ENCODE peak calls at places on chromosome 19, in ten cellular contexts. O is GM19239; J is uterus; I is activated CD4-positive, CD25-positive, alpha-beta regulatory T cell; G is NCI-H774; S is NCI-H1694; Y is stomach; K is nephron progenitor cell; W is stimulated activated naive CD8-positive, alpha-beta T cell treated with anti-CD3 and anti-CD28 coated beads, Interleukin-15, amount 100 ng/mL, for 72 hours; H is activated CD4-positive, alpha-beta T cell treated with anti-CD3 and anti-CD28 coated beads for 24 hours. C is an unnamed sample.
A peak's percentile ranks its signal among the peaks of the same experiment; 100 is the strongest.

GRCh38 chr19:38532939-38533338 is 84.8 kb downstream of the MAP4K1 start:
- DNase-seq in K (no peak), W (no peak), Y (no peak), H (no peak), J (no peak), O (no peak), I (no peak), S (no peak), G (no peak), C (no peak)

GRCh38 chr19:15227261-15227660 is 5.0 kb downstream of the EPHX3 start:
- DNase-seq in W (no peak), J (no peak), I (no peak), G (no peak), Y (no peak), H (no peak), K (no peak), O (no peak), S (no peak), C (no peak)

GRCh38 chr19:38519168-38519567 is 85.7 kb downstream of the RYR1 start:
- DNase-seq in I (no peak), S (no peak), W (no peak), H (no peak), G (no peak), O (no peak), J (no peak), Y (no peak), K (no peak), C (no peak)

GRCh38 chr19:46882034-46882433 is 21.2 kb downstream of the ARHGAP35 start:
- DNase-seq in J (no peak), S (no peak), O (no peak), W (no peak), I (no peak), H (no peak), G (no peak), Y (no peak), K (no peak), C (no peak)

GRCh38 chr19:49857834-49858590 is 7.1 kb downstream of the PTOV1 start:
- DNase-seq in H (no peak), O (no peak), I (no peak), K (no peak), Y (no peak), J (peak; percentile 26), G (no peak), W (no peak), S (no peak), C (peak; percentile 28)

GRCh38 chr19:45117167-45117594 is 24.2 kb downstream of the PPP1R37 start:
- DNase-seq in O (no peak), Y (no peak), W (peak; percentile 78), G (no peak), S (no peak), I (no peak), K (no peak), J (no peak), H (peak; percentile 43), C (no peak)

GRCh38 chr19:55962186-55962585 is 14.6 kb downstream of the NLRP8 start:
- DNase-seq in W (no peak), G (no peak), O (no peak), K (no peak), J (no peak), S (no peak), Y (no peak), I (no peak), H (no peak), C (no peak)

GRCh38 chr19:55490478-55491436 is 2.5 kb downstream of the SSC5D start:
- DNase-seq in K (no peak), H (no peak), S (no peak), J (peak; percentile 50), O (no peak), I (no peak), W (no peak), Y (no peak), G (no peak), C (no peak)

GRCh38 chr19:31955061-31955460 is 390.3 kb upstream of the ZNF507 start:
- DNase-seq in W (no peak), S (no peak), K (no peak), G (no peak), I (no peak), Y (peak; percentile 3), O (no peak), J (no peak), H (no peak), C (no peak)

GRCh38 chr19:53079313-53079924 is 23.8 kb downstream of the ZNF160 start:
- DNase-seq in W (no peak), Y (no peak), S (no peak), H (no peak), J (no peak), O (no peak), I (no peak), G (no peak), K (no peak), C (no peak)